ENCODE peak calls at places on chromosomes 6 and 20, in five cellular contexts. One of them, this sample, is unnamed.

GRCh38 chr20:4151991-4152695 is 136.8 kb upstream of the RNF24 start:
- DNase-seq in astrocyte of the spinal cord: peak; percentile 82
- DNase-seq in AG09319: no peak
- DNase-seq in DND-41: no peak
- DNase-seq in adrenal gland: peak; percentile 15
- DNase-seq in this sample: no peak

GRCh38 chr6:12911387-12911960 is 194.9 kb downstream of the PHACTR1 start:
- DNase-seq in astrocyte of the spinal cord: peak; percentile 44
- DNase-seq in AG09319: no peak
- DNase-seq in DND-41: no peak
- DNase-seq in adrenal gland: no peak
- DNase-seq in this sample: no peak

GRCh38 chr6:167134448-167135328 is 11.8 kb downstream of the CCR6 start:
- DNase-seq in astrocyte of the spinal cord: no peak
- DNase-seq in AG09319: no peak
- DNase-seq in DND-41: no peak
- DNase-seq in adrenal gland: no peak
- DNase-seq in this sample: no peak

GRCh38 chr20:31833130-31833930 is 12.1 kb downstream of the FOXS1 start:
- DNase-seq in astrocyte of the spinal cord: no peak
- DNase-seq in AG09319: no peak
- DNase-seq in DND-41: peak; percentile 65
- DNase-seq in adrenal gland: peak; percentile 66
- DNase-seq in this sample: peak; percentile 87

GRCh38 chr6:141359953-141360352 is 772.8 kb upstream of the GJE1 start:
- DNase-seq in astrocyte of the spinal cord: peak; percentile 36
- DNase-seq in AG09319: no peak
- DNase-seq in DND-41: no peak
- DNase-seq in adrenal gland: no peak
- DNase-seq in this sample: no peak

GRCh38 chr6:166411271-166411670 is 28.5 kb upstream of the MPC1 start:
- DNase-seq in astrocyte of the spinal cord: no peak
- DNase-seq in AG09319: no peak
- DNase-seq in DND-41: no peak
- DNase-seq in adrenal gland: no peak
- DNase-seq in this sample: no peak

GRCh38 chr6:135126034-135126433 is 55.1 kb upstream of the MYB start:
- DNase-seq in astrocyte of the spinal cord: no peak
- DNase-seq in AG09319: no peak
- DNase-seq in DND-41: no peak
- DNase-seq in adrenal gland: no peak
- DNase-seq in this sample: no peak

GRCh38 chr20:52524865-52525264 is 333.3 kb upstream of the ZFP64 start:
- DNase-seq in astrocyte of the spinal cord: peak; percentile 0
- DNase-seq in AG09319: no peak
- DNase-seq in DND-41: no peak
- DNase-seq in adrenal gland: no peak
- DNase-seq in this sample: no peak

GRCh38 chr20:37727247-37727956 is 33.6 kb downstream of the CTNNBL1 start:
- DNase-seq in astrocyte of the spinal cord: no peak
- DNase-seq in AG09319: no peak
- DNase-seq in DND-41: no peak
- DNase-seq in adrenal gland: no peak
- DNase-seq in this sample: no peak

GRCh38 chr6:11975353-11975977 is 36.6 kb upstream of the HIVEP1 start:
- DNase-seq in astrocyte of the spinal cord: no peak
- DNase-seq in AG09319: no peak
- DNase-seq in DND-41: no peak
- DNase-seq in adrenal gland: peak; percentile 34
- DNase-seq in this sample: no peak

GRCh38 chr6:33959661-33960344 is 156.0 kb upstream of the MLN start:
- DNase-seq in astrocyte of the spinal cord: no peak
- DNase-seq in AG09319: no peak
- DNase-seq in DND-41: no peak
- DNase-seq in adrenal gland: no peak
- DNase-seq in this sample: peak; percentile 9

GRCh38 chr20:57693002-57693582 is 16.7 kb downstream of the PMEPA1 start:
- DNase-seq in astrocyte of the spinal cord: peak; percentile 61
- DNase-seq in AG09319: no peak
- DNase-seq in DND-41: no peak
- DNase-seq in adrenal gland: no peak
- DNase-seq in this sample: no peak
- TF ChIP-seq CTCF in astrocyte of the spinal cord: peak; percentile 29
- TF ChIP-seq CTCF in AG09319: no peak
- TF ChIP-seq CTCF in DND-41: peak; percentile 9
- TF ChIP-seq CTCF in adrenal gland: no peak
- TF ChIP-seq CTCF in this sample: no peak

GRCh38 chr20:2093883-2094282 is 7.7 kb upstream of the STK35 start:
- DNase-seq in astrocyte of the spinal cord: no peak
- DNase-seq in AG09319: no peak
- DNase-seq in DND-41: no peak
- DNase-seq in adrenal gland: no peak
- DNase-seq in this sample: no peak

GRCh38 chr20:2088904-2089303 is 12.7 kb upstream of the STK35 start:
- DNase-seq in astrocyte of the spinal cord: no peak
- DNase-seq in AG09319: no peak
- DNase-seq in DND-41: no peak
- DNase-seq in adrenal gland: no peak
- DNase-seq in this sample: no peak

GRCh38 chr20:2089447-2089846 is 12.2 kb upstream of the STK35 start:
- DNase-seq in astrocyte of the spinal cord: no peak
- DNase-seq in AG09319: no peak
- DNase-seq in DND-41: no peak
- DNase-seq in adrenal gland: no peak
- DNase-seq in this sample: no peak

GRCh38 chr20:2093200-2093781 is 8.3 kb upstream of the STK35 start:
- DNase-seq in astrocyte of the spinal cord: no peak
- DNase-seq in AG09319: no peak
- DNase-seq in DND-41: peak; percentile 11
- DNase-seq in adrenal gland: no peak
- DNase-seq in this sample: no peak
- TF ChIP-seq CTCF in astrocyte of the spinal cord: peak; percentile 58
- TF ChIP-seq CTCF in AG09319: peak; percentile 35
- TF ChIP-seq CTCF in DND-41: peak; percentile 65
- TF ChIP-seq CTCF in adrenal gland: peak; percentile 32
- TF ChIP-seq CTCF in this sample: peak; percentile 60

DNA sequence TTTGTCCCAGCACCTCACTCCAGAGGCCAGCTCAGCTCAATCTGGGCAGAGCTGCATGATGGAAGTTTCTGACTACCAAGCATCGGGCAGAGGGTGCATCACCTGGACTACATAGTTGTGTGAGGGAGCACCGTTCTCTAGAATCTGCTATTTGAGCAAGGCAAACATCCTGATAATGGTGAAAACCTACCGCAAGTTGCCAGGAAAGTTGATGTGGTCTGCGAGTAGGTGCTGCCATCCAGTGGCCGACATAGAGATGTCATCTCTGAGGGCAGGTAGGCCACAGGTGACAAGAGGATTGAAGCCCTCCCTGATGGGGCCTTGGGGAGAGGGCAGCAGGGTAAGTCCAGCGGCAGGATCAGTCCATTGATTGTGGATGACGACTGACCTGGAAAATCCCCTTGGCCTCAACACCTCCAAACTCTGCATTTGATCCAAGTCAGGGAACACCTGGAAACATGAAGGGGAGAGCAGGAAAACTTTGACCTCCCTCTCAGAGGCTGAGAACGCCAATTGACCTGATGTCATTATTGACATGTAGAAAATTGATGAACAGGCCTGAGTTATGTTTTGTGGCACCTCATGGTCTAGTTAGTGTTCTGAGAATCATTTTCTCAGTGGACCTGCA is 3.9 kb upstream of the LPA start:
- DNase-seq in astrocyte of the spinal cord: no peak
- DNase-seq in AG09319: no peak
- DNase-seq in DND-41: peak; percentile 35
- DNase-seq in adrenal gland: no peak
- DNase-seq in this sample: no peak
- TF ChIP-seq CTCF in astrocyte of the spinal cord: no peak
- TF ChIP-seq CTCF in AG09319: no peak
- TF ChIP-seq CTCF in DND-41: peak; percentile 65
- TF ChIP-seq CTCF in adrenal gland: peak; percentile 33
- TF ChIP-seq CTCF in this sample: peak; percentile 33

GRCh38 chr20:45320948-45321595 is 13.0 kb upstream of the MATN4 start:
- DNase-seq in astrocyte of the spinal cord: no peak
- DNase-seq in AG09319: no peak
- DNase-seq in DND-41: peak; percentile 61
- DNase-seq in adrenal gland: no peak
- DNase-seq in this sample: no peak

GRCh38 chr20:45325367-45325766 is 17.3 kb upstream of the MATN4 start:
- DNase-seq in astrocyte of the spinal cord: no peak
- DNase-seq in AG09319: no peak
- DNase-seq in DND-41: no peak
- DNase-seq in adrenal gland: no peak
- DNase-seq in this sample: no peak

GRCh38 chr20:45318948-45319347 is 10.8 kb upstream of the MATN4 start:
- DNase-seq in astrocyte of the spinal cord: no peak
- DNase-seq in AG09319: no peak
- DNase-seq in DND-41: peak; percentile 64
- DNase-seq in adrenal gland: no peak
- DNase-seq in this sample: no peak

GRCh38 chr20:45323731-45324130 is 15.6 kb upstream of the MATN4 start:
- DNase-seq in astrocyte of the spinal cord: no peak
- DNase-seq in AG09319: no peak
- DNase-seq in DND-41: no peak
- DNase-seq in adrenal gland: no peak
- DNase-seq in this sample: no peak

DNA sequence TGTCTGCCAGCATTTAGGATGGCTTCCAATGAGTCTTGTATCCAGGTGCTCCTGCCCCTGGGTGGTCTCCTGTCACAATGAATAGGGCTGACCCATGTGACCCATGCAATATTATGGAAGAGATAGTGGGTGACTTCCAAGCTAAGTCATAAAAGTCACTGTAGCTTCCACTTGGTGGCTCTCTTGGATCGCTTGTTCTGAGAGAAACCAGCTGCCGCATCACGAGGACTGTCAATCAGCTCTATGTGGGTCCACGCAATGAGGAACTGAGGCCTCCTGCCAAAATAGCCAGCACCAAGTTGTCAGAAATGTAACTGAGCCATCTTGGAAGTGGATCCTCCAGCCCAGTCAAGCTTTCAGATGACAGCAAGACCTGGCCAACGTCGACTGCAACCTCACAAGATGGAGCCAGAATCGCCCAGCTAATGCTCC is 14.9 kb upstream of the MATN4 start:
- DNase-seq in astrocyte of the spinal cord: no peak
- DNase-seq in AG09319: no peak
- DNase-seq in DND-41: no peak
- DNase-seq in adrenal gland: peak; percentile 84
- DNase-seq in this sample: no peak
- TF ChIP-seq CTCF in astrocyte of the spinal cord: peak; percentile 18
- TF ChIP-seq CTCF in AG09319: no peak
- TF ChIP-seq CTCF in DND-41: no peak
- TF ChIP-seq CTCF in adrenal gland: peak; percentile 46
- TF ChIP-seq CTCF in this sample: peak; percentile 52

GRCh38 chr6:106300944-106301343 is 24.6 kb downstream of the ATG5 start:
- DNase-seq in astrocyte of the spinal cord: peak; percentile 65
- DNase-seq in AG09319: peak; percentile 31
- DNase-seq in DND-41: no peak
- DNase-seq in adrenal gland: no peak
- DNase-seq in this sample: no peak
- TF ChIP-seq CTCF in astrocyte of the spinal cord: peak; percentile 50
- TF ChIP-seq CTCF in AG09319: peak; percentile 59
- TF ChIP-seq CTCF in DND-41: peak; percentile 63
- TF ChIP-seq CTCF in adrenal gland: peak; percentile 46
- TF ChIP-seq CTCF in this sample: peak; percentile 57

DNA sequence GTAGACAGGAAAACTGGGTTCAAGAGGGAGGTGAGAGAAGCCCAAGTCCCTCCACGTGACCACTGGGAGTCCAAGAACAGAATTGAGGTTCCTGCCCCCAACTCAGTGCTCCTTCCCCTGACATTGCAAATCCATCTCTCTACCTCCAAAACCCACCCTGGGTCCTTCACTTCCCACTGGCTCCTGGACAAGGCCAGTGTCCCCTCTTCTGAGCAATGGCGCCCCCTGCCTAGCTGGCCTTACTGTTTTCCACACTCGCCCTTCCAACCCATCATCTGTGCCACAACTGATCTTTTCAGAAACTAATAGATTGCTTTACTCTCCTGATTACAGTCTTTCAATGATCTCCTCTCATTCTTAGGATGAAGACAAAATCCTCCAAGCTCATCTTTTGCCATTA is 200.3 kb downstream of the ANKRD60 start:
- DNase-seq in astrocyte of the spinal cord: no peak
- DNase-seq in AG09319: no peak
- DNase-seq in DND-41: no peak
- DNase-seq in adrenal gland: no peak
- DNase-seq in this sample: no peak
- TF ChIP-seq CTCF in astrocyte of the spinal cord: peak; percentile 23
- TF ChIP-seq CTCF in AG09319: no peak
- TF ChIP-seq CTCF in DND-41: no peak
- TF ChIP-seq CTCF in adrenal gland: peak; percentile 12
- TF ChIP-seq CTCF in this sample: peak; percentile 29

This sample was measured in D721Med.